ENCODE peak calls at places on chromosomes 13 and 19, in seven cellular contexts. T is neural progenitor cell, W is HCT116, S is SK-N-SH, Q is hepatocyte, B is PC-3, V is MM.1S. N is an unnamed sample.

GRCh38 chr13:93270769-93271753 is 44.5 kb downstream of the GPC6 start:
- DNase-seq in W (no peak), Q (no peak), B (no peak), T (no peak), S (peak; percentile 74), V (no peak), N (no peak)

GRCh38 chr19:16303755-16304154 is 20.9 kb upstream of the KLF2 start:
- DNase-seq in V (no peak), T (no peak), S (no peak), Q (no peak), W (no peak), B (no peak), N (no peak)

GRCh38 chr13:28531195-28531955 is 36.4 kb upstream of the FLT1 start:
- DNase-seq in T (peak; percentile 79), W (no peak), Q (peak; percentile 44), V (no peak), B (peak; percentile 8), S (peak; percentile 48), N (no peak)

GRCh38 chr13:23754506-23754905 is 134.7 kb downstream of the MIPEP start:
- DNase-seq in B (no peak), W (no peak), T (no peak), S (no peak), V (no peak), Q (no peak), N (no peak)

GRCh38 chr19:49506575-49507105 is 5.8 kb upstream of the FCGRT start:
- DNase-seq in T (peak; percentile 79), Q (peak; percentile 79), S (peak; percentile 84), V (peak; percentile 63), B (peak; percentile 83), W (no peak), N (peak; percentile 78)

GRCh38 chr13:42702726-42703125 is 78.7 kb upstream of the FAM216B start:
- DNase-seq in V (no peak), W (no peak), S (no peak), T (no peak), B (no peak), Q (no peak), N (no peak)

GRCh38 chr19:50416815-50417137 is 2.0 kb upstream of the SPIB start:
- DNase-seq in V (no peak), T (no peak), B (no peak), S (no peak), W (no peak), Q (no peak), N (no peak)

GRCh38 chr13:38394777-38395504 is 45.3 kb downstream of the UFM1 start:
- DNase-seq in T (no peak), B (peak; percentile 87), V (no peak), S (no peak), Q (peak; percentile 31), W (no peak), N (no peak)

GRCh38 chr13:113624235-113624587 is 33.8 kb downstream of the ATP4B start:
- DNase-seq in S (no peak), B (no peak), V (no peak), Q (no peak), T (no peak), W (no peak), N (no peak)

GRCh38 chr13:88908896-88909535 is 1237.8 kb downstream of the SLITRK5 start:
- DNase-seq in S (no peak), T (peak; percentile 4), V (no peak), B (no peak), W (no peak), Q (no peak), N (no peak)

GRCh38 chr13:46627462-46627861 is 74.5 kb downstream of the LRCH1 start:
- DNase-seq in W (no peak), B (no peak), Q (no peak), V (no peak), S (no peak), T (no peak), N (no peak)

GRCh38 chr13:101157261-101157660 is 259.0 kb downstream of the NALCN start:
- DNase-seq in V (no peak), S (no peak), W (no peak), B (no peak), Q (no peak), T (peak; percentile 13), N (no peak)

GRCh38 chr13:67223024-67223423 is 7.1 kb downstream of the PCDH9 start:
- DNase-seq in Q (no peak), S (no peak), T (no peak), W (no peak), B (peak; percentile 6), V (no peak), N (no peak)

GRCh38 chr13:102852556-102852955 is 6.7 kb downstream of the ERCC5 start:
- DNase-seq in T (no peak), V (no peak), Q (no peak), S (no peak), B (no peak), W (no peak), N (no peak)

GRCh38 chr13:95756072-95756471 is 79.1 kb downstream of the DNAJC3 start:
- DNase-seq in Q (no peak), W (no peak), S (no peak), B (no peak), V (no peak), T (no peak), N (no peak)

GRCh38 chr13:79451500-79451962 is 29.4 kb upstream of the NDFIP2 start:
- DNase-seq in Q (peak; percentile 49), S (peak; percentile 6), B (peak; percentile 62), T (no peak), V (peak; percentile 34), W (no peak), N (no peak)

GRCh38 chr19:35742121-35742724 is at the start of gene IGFLR1:
- DNase-seq in S (no peak), Q (no peak), W (no peak), V (peak; percentile 69), B (no peak), T (no peak), N (peak; percentile 75)

DNA sequence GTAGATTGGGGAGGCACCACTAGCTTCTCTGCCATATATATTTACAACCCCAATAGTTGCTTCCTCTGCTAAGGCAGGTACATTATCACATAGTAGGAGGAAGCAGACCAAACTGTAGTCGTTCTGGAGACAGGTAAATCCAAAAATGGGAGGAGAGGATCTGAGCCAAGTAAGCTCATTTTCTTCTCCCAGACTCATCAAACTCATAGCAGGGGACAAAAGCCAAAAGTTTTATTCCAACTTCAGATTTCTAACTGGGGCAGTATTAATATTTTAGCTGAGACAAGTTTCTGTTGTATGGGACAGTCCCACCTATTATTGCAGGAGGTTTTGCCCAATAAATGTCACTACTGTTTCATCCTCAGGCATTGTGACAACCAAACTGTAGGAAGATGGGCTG is 7.8 kb upstream of the IGSF23 start:
- DNase-seq in W (no peak), V (no peak), Q (no peak), B (no peak), S (no peak), T (no peak), N (no peak)
- H2AFZ ChIP-seq in W (no peak overlapping the region), V (no peak overlapping the region), Q (no peak overlapping the region), B (no peak overlapping the region), S (no peak overlapping the region), T (no peak overlapping the region), N (no peak overlapping the region)

GRCh38 chr19:36771275-36772231 is 1.1 kb downstream of the ZNF850 start:
- DNase-seq in Q (peak; percentile 82), S (peak; percentile 75), W (no peak), V (no peak), T (peak; percentile 71), B (peak; percentile 11), N (peak; percentile 42)
- H3K9me3 ChIP-seq in Q (peaks cover 1% of the 10 kb centered on the region), S (peaks cover under 1% of the 10 kb centered on the region), W (peaks cover 12% of the 10 kb centered on the region), V (no peaks in the 10 kb centered on the region), T (peaks cover 14% of the 10 kb centered on the region), B (peaks cover 1% of the 10 kb centered on the region), N (peaks cover 33% of the 10 kb centered on the region)

GRCh38 chr13:90498096-90498495 is 849.4 kb upstream of the MIR17HG start:
- DNase-seq in S (no peak), Q (no peak), V (no peak), W (no peak), T (no peak), B (no peak), N (no peak)
- TF ChIP-seq EZH2phosphoT487 in S (no peak), Q (no peak), V (no peak), W (no peak), T (no peak), B (no peak), N (no peak)

GRCh38 chr19:5621311-5621944 is 1.1 kb downstream of the SAFB2 start:
- DNase-seq in T (no peak), V (no peak), W (no peak), B (no peak), Q (no peak), S (no peak), N (no peak)
- H2AFZ ChIP-seq in T (no peak overlapping the region), V (no peak overlapping the region), W (no peak overlapping the region), B (no peak overlapping the region), Q (no peak overlapping the region), S (no peak overlapping the region), N (no peak overlapping the region)

GRCh38 chr19:37988758-37989635 is 82.0 kb downstream of the SIPA1L3 start:
- DNase-seq in W (no peak), T (peak; percentile 57), S (no peak), Q (no peak), V (no peak), B (no peak), N (no peak)

GRCh38 chr19:37991841-37992248 is 84.8 kb downstream of the SIPA1L3 start:
- DNase-seq in B (peak; percentile 70), S (no peak), T (no peak), W (no peak), Q (no peak), V (no peak), N (no peak)

GRCh38 chr19:37989855-37990254 is 82.8 kb downstream of the SIPA1L3 start:
- DNase-seq in T (peak; percentile 48), Q (no peak), B (peak; percentile 24), S (no peak), V (no peak), W (no peak), N (no peak)

GRCh38 chr19:37991176-37991835 is 84.3 kb downstream of the SIPA1L3 start:
- DNase-seq in S (no peak), Q (no peak), W (no peak), V (no peak), T (no peak), B (no peak), N (no peak)

DNA sequence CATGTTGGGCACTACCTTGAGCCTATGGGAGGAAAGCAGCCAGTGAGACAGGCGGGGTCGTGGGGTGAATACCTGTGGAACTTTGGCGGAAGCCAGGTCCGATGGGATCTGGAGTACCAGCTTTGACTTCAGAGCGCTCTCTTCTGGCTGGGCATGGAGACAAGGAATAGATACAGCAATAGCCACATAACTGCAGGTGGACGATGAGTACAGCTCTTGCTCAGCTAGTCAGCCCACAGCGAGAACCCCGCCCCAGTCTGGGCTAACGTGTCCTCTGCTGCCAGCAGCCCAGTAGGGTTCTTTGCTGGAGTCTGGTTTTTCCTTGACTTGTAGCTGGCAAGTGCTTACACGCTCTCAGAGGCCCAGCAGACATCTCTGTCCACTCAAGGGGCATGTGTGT is 83.4 kb downstream of the SIPA1L3 start:
- DNase-seq in W (no peak), Q (no peak), B (peak; percentile 43), S (no peak), V (no peak), T (no peak), N (no peak)
- H3K9me3 ChIP-seq in W (no peaks in the 10 kb centered on the region), Q (no peaks in the 10 kb centered on the region), B (no peaks in the 10 kb centered on the region), S (no peaks in the 10 kb centered on the region), V (no peaks in the 10 kb centered on the region), T (no peaks in the 10 kb centered on the region), N (no peaks in the 10 kb centered on the region)

GRCh38 chr19:3206216-3206953 is 18.1 kb upstream of the CELF5 start:
- DNase-seq in S (no peak), B (no peak), T (no peak), V (no peak), Q (no peak), W (no peak), N (no peak)
- TF ChIP-seq EZH2phosphoT487 in S (no peak), B (no peak), T (no peak), V (no peak), Q (no peak), W (no peak), N (no peak)